ENCODE peak calls at places on chromosome 14, in six cellular contexts. T, P, B, J, R and G are unnamed samples.

GRCh38 chr14:83940253-83940652 is 1589.7 kb upstream of the FLRT2 start:
- DNase-seq in P (no peak), B (no peak), R (no peak), T (peak), J (no peak), G (no peak)

GRCh38 chr14:92323031-92323915 is at the start of gene SLC24A4:
- DNase-seq in T (peak), P (peak), R (peak), B (no peak), J (no peak), G (no peak)

GRCh38 chr14:92160619-92161018 is 38.9 kb downstream of the CPSF2 start:
- DNase-seq in R (no peak), J (no peak), B (no peak), P (peak), T (no peak), G (no peak)

GRCh38 chr14:20820063-20820904 is 17.6 kb upstream of the RNASE1 start:
- DNase-seq in R (no peak), J (no peak), P (peak), B (no peak), T (peak), G (no peak)

GRCh38 chr14:69945905-69946304 is 66.7 kb downstream of the SMOC1 start:
- DNase-seq in P (peak), R (no peak), J (no peak), B (no peak), T (no peak), G (no peak)

GRCh38 chr14:73710737-73711136 is 3.4 kb downstream of the PNMA1 start:
- DNase-seq in J (no peak), T (no peak), B (no peak), R (no peak), P (no peak), G (no peak)

GRCh38 chr14:91103116-91103515 is 10.8 kb upstream of the DGLUCY start:
- DNase-seq in P (no peak), T (no peak), B (no peak), R (no peak), J (no peak), G (no peak)

GRCh38 chr14:55964081-55964480 is 154.1 kb upstream of the PELI2 start:
- DNase-seq in B (no peak), J (no peak), P (no peak), R (no peak), T (no peak), G (no peak)

GRCh38 chr14:85414142-85414541 is 115.8 kb upstream of the FLRT2 start:
- DNase-seq in J (no peak), B (no peak), R (no peak), P (no peak), T (no peak), G (no peak)

GRCh38 chr14:81536125-81536771 is 2.6 kb upstream of the SEL1L start:
- DNase-seq in R (no peak), T (no peak), P (no peak), J (no peak), B (peak), G (no peak)

GRCh38 chr14:54609576-54609975 is 42.6 kb downstream of the SAMD4A start:
- DNase-seq in T (no peak), R (no peak), P (no peak), B (no peak), J (no peak), G (no peak)

GRCh38 chr14:71583246-71583645 is 349.0 kb upstream of the RGS6 start:
- DNase-seq in J (no peak), T (no peak), P (no peak), B (no peak), R (no peak), G (no peak)

GRCh38 chr14:52977798-52978197 is 26.9 kb upstream of the FERMT2 start:
- DNase-seq in T (no peak), J (no peak), B (peak), R (no peak), P (no peak), G (no peak)

GRCh38 chr14:56594428-56594827 is 14.8 kb downstream of the TMEM260 start:
- DNase-seq in T (no peak), P (no peak), B (no peak), R (no peak), J (no peak), G (no peak)

GRCh38 chr14:102514987-102515733 is 5.6 kb upstream of the ANKRD9 start:
- DNase-seq in R (no peak), P (no peak), B (no peak), T (no peak), J (no peak), G (no peak)

GRCh38 chr14:103372552-103373304 is 12.5 kb upstream of the MARK3 start:
- DNase-seq in T (peak), B (no peak), P (peak), J (no peak), R (no peak), G (peak)

GRCh38 chr14:32779845-32780244 is 158.8 kb upstream of the NPAS3 start:
- DNase-seq in P (no peak), J (no peak), R (no peak), B (no peak), T (no peak), G (no peak)

GRCh38 chr14:32774214-32774613 is 164.5 kb upstream of the NPAS3 start:
- DNase-seq in B (no peak), T (no peak), R (no peak), P (no peak), J (no peak), G (no peak)
- H3K27ac ChIP-seq in B (no peak), T (no peak), R (no peak), P (no peak), J (no peak), G (no peak)

DNA sequence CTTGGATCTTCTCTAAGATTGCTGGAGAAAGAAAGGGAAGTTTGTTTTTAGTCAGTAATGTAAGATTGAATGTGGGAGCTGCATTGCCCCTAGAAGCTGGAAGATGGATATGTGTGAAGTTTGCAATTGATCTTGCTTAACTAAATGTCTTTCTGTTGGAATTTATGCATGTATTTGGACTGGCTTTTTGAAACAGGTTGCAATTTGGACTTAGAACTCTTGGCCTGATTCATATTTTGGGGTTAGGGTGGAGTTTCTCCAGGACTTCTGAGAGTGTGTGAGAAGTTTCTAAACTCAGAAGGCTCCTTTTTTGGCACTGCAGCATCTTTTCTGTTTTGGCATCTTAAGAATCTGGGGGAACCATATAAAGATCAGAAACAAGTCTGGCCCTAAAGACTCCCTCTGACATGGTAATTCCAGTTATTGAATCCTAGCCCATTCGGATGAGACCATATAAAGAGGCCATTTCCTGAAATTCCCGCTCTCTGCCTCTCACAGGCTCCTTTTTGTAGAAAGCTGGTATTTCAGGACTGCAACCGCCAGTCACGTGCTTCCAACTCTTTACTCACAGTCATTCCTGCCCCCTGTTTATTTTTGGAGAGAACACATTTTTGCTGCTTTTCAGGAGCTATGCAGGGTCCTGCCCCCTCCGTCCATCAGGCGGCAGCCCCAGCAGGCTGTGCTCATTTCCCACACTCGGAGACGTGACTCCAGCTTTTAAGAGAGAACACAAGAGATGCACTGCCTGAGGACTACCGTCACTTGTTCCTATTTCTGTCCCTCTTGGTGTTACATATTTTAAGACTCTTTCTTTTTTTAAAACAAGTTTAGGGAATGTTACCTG is 26.6 kb downstream of the IFT43 start:
- DNase-seq in J (no peak), T (peak), R (no peak), P (no peak), B (no peak), G (no peak)
- H3K27ac ChIP-seq in J (no peak), T (no peak), R (no peak), P (no peak), B (no peak), G (peak)

DNA sequence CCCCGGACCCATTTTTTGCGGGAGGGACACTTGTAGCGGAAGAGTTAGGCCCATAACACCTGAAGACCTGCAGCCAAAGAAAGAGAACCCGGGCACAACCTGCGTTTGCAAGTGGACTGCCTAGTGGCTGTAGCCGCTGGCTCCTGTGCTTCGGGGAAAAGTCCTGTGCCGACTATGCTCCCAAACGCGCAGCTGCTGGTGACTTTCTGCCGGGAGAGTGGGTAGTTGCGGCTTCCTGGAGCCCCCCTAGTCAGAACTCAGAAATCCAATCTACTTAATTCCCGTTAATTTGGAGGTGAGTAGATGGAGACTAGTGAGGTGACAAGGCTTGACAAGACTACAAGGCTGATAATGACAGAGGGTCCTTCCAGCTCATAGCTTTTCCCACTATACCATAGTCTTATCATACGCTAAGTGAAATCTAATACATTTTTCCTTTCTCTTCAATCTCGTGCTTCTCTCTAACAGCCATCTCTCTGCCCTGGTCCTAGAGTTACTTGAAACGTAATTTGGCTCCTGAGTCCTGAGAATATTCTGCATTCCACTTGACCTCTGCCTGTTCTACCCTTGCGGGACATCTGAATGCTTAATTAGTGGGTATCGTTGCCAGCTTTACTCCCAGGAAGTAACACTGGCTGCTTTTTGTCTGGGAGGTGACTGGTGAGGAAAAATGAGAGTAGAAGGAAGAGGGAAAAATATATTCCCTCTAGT is 535 bp downstream of the MTHFD1 start:
- DNase-seq in P (peak), T (peak), R (no peak), J (no peak), B (no peak), G (peak)
- H3K27ac ChIP-seq in P (peak), T (no peak), R (peak), J (peak), B (peak), G (peak)

GRCh38 chr14:77105554-77105953 is 7.5 kb downstream of the CIPC start:
- DNase-seq in J (no peak), T (no peak), P (no peak), B (no peak), R (no peak), G (no peak)
- H3K27ac ChIP-seq in J (no peak), T (peak), P (no peak), B (no peak), R (no peak), G (peak)

DNA sequence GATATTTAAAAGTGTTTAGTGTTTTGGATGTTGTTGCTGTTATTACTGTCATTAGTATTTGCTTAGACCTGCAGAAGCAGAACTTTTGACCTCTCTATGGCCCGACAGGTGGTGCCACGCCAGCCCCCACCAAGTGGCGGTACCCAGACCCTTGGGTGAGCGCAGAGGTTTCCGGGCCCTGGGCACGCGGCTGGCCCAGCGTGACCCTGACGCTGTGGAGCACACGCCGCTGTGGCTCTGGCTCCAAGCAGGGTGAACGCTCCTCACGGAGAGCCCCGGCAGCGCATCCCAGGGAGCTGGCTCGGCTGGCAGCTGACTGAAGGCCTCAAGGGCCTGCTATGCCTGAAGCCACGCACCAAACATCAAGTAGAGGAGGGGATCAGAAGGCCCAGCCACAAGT is 22.6 kb downstream of the SLC25A47 start:
- DNase-seq in T (no peak), R (no peak), P (no peak), B (no peak), J (no peak), G (no peak)
- H3K27ac ChIP-seq in T (no peak), R (no peak), P (no peak), B (no peak), J (no peak), G (no peak)

GRCh38 chr14:34732802-34733201 is 18.4 kb upstream of the CFL2 start:
- DNase-seq in T (no peak), P (no peak), B (no peak), R (no peak), J (no peak), G (no peak)
- H3K27ac ChIP-seq in T (no peak), P (no peak), B (no peak), R (no peak), J (no peak), G (no peak)

DNA sequence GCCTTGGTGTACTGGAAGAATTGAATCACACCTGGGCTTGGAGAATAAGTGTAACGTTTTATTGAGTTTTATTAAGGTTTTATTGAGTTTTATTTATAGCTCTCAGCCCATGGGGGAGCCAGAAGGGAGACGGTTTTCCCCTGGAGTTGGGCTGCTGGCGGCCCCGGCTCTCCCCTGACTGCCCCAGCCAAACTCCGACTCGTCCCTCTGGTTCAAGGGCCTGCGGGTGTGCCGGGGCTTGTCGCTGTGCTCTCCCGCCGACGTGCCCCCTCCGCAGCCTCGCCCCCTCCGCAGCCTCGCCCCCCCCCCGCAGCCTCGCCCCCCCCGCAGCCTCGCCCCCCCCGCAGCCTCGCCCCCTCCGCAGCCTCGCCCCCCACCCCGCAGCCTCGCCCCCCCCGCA is 326.1 kb upstream of the RTL1 start:
- DNase-seq in R (no peak), J (no peak), T (no peak), P (no peak), B (no peak), G (no peak)
- H3K27ac ChIP-seq in R (no peak), J (no peak), T (no peak), P (no peak), B (no peak), G (no peak)

GRCh38 chr14:24160499-24160849 is 591 bp upstream of the IRF9 start:
- DNase-seq in T (no peak), B (no peak), R (no peak), J (no peak), P (no peak), G (no peak)

GRCh38 chr14:24159777-24160498 is 1.1 kb upstream of the IRF9 start:
- DNase-seq in J (no peak), B (no peak), P (no peak), R (no peak), T (no peak), G (no peak)

GRCh38 chr14:24160850-24161804 is at the start of gene IRF9:
- DNase-seq in B (peak), T (peak), R (peak), J (peak), P (peak), G (peak)

GRCh38 chr14:24164591-24164991 is 3.5 kb downstream of the IRF9 start:
- DNase-seq in P (no peak), T (no peak), J (no peak), B (no peak), R (no peak), G (no peak)

DNA sequence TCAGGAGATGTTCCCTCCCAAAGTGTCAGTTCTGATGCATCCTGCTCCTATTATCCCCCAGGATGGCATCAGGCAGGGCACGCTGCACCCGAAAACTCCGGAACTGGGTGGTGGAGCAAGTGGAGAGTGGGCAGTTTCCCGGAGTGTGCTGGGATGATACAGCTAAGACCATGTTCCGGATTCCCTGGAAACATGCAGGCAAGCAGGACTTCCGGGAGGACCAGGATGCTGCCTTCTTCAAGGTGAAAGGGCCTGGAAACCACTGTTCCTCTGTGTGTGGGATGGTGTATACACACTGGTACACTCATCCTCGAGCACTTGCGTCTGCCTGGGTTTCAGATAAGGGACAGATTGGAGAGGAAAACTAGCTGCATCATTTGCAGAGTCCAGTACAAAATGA is 1.0 kb downstream of the IRF9 start:
- DNase-seq in R (peak), P (no peak), T (no peak), B (no peak), J (no peak), G (no peak)
- H3K27ac ChIP-seq in R (peak), P (no peak), T (no peak), B (peak), J (peak), G (peak)